ENCODE peak calls at places on chromosomes 1 and 21, in nine cellular contexts. S, Z, A, B, X, I, M, G and J are unnamed samples.

GRCh38 chr1:39098569-39099250 is 72.6 kb downstream of the NDUFS5 start:
- DNase-seq in B (peak), G (peak), A (peak), M (peak), X (peak), I (peak), Z (peak), S (no peak), J (peak)

GRCh38 chr1:93989601-93990000 is 80.4 kb upstream of the GCLM start:
- DNase-seq in G (no peak), A (no peak), S (no peak), X (no peak), I (no peak), B (no peak), Z (no peak), M (no peak), J (no peak)

GRCh38 chr1:30514137-30514654 is 209.2 kb downstream of the MATN1 start:
- DNase-seq in S (no peak), B (no peak), M (no peak), X (no peak), Z (no peak), A (no peak), I (no peak), G (no peak), J (no peak)

GRCh38 chr21:31526040-31526439 is 133.5 kb upstream of the SOD1 start:
- DNase-seq in A (no peak), Z (no peak), G (no peak), B (no peak), X (no peak), S (no peak), I (no peak), M (peak), J (no peak)

GRCh38 chr1:171266930-171267329 is 18.6 kb downstream of the FMO1 start:
- DNase-seq in B (no peak), I (no peak), X (no peak), G (no peak), A (no peak), S (no peak), Z (no peak), M (no peak), J (no peak)

GRCh38 chr1:115564201-115564600 is 77.6 kb upstream of the VANGL1 start:
- DNase-seq in B (no peak), M (no peak), I (no peak), S (no peak), G (no peak), A (no peak), Z (no peak), X (peak), J (no peak)

GRCh38 chr1:93750946-93751345 is 69.3 kb upstream of the BCAR3 start:
- DNase-seq in S (no peak), A (no peak), I (no peak), B (no peak), Z (no peak), X (no peak), M (no peak), G (no peak), J (peak)

GRCh38 chr1:110630770-110631663 is 24.9 kb upstream of the KCNA2 start:
- DNase-seq in Z (peak), S (peak), G (peak), A (peak), B (peak), I (peak), M (peak), X (peak), J (peak)

GRCh38 chr1:71638081-71638766 is 557.4 kb upstream of the ZRANB2 start:
- DNase-seq in G (peak), M (peak), A (no peak), S (no peak), I (no peak), B (no peak), Z (no peak), X (no peak), J (no peak)

GRCh38 chr1:221724931-221725605 is 16.8 kb downstream of the DUSP10 start:
- DNase-seq in M (peak), A (no peak), I (no peak), S (peak), B (no peak), X (no peak), G (peak), Z (no peak), J (no peak)

GRCh38 chr1:152869808-152870419 is 8.2 kb upstream of the SMCP start:
- DNase-seq in M (peak), G (peak), I (peak), S (peak), B (no peak), X (peak), A (peak), Z (peak), J (peak)

GRCh38 chr1:171142451-171143121 is 42.5 kb upstream of the FMO2 start:
- DNase-seq in B (no peak), G (peak), M (peak), S (no peak), Z (no peak), I (no peak), A (peak), X (no peak), J (no peak)

GRCh38 chr1:184143449-184143848 is 91.9 kb downstream of the TSEN15 start:
- DNase-seq in B (no peak), Z (no peak), X (peak), G (peak), S (no peak), M (no peak), A (no peak), I (no peak), J (no peak)

GRCh38 chr21:31730687-31731111 is 1.2 kb downstream of the SCAF4 start:
- DNase-seq in M (peak), Z (no peak), S (no peak), I (no peak), A (no peak), B (no peak), X (peak), G (no peak), J (no peak)

GRCh38 chr1:3541930-3542329 is 69.4 kb downstream of the MEGF6 start:
- DNase-seq in Z (no peak), A (no peak), X (no peak), G (no peak), I (no peak), M (no peak), B (no peak), S (no peak), J (no peak)

GRCh38 chr1:185293967-185294542 is 23.0 kb downstream of the IVNS1ABP start:
- DNase-seq in S (no peak), A (no peak), B (no peak), I (no peak), Z (no peak), G (no peak), M (no peak), X (no peak), J (no peak)

GRCh38 chr1:232548651-232549050 is 81.3 kb downstream of the SIPA1L2 start:
- DNase-seq in M (no peak), Z (no peak), I (no peak), S (no peak), X (no peak), G (no peak), B (no peak), A (no peak), J (no peak)

GRCh38 chr1:14598007-14598497 is 433 bp upstream of the KAZN start:
- DNase-seq in S (no peak), M (no peak), Z (no peak), A (no peak), I (peak), X (peak), B (no peak), G (no peak), J (no peak)

GRCh38 chr1:1680031-1680911 is 12.3 kb downstream of the SLC35E2B start:
- DNase-seq in B (no peak), A (no peak), X (no peak), G (no peak), M (no peak), S (peak), Z (no peak), I (no peak), J (no peak)

GRCh38 chr1:227234998-227235405 is 83.3 kb downstream of the CDC42BPA start:
- DNase-seq in G (peak), I (peak), X (peak), S (no peak), A (no peak), Z (no peak), B (no peak), M (peak), J (peak)
- TF ChIP-seq CTCF in G (peak), I (no peak), X (peak), S (peak), A (peak), Z (peak), B (peak), M (peak), J (peak)

GRCh38 chr1:244893836-244894235 is 29.5 kb upstream of the HNRNPU start:
- DNase-seq in X (no peak), G (no peak), A (no peak), S (no peak), M (no peak), B (no peak), Z (no peak), I (no peak), J (no peak)
- TF ChIP-seq CTCF in X (no peak), G (no peak), A (no peak), S (no peak), M (no peak), B (no peak), Z (no peak), I (no peak), J (no peak)

DNA sequence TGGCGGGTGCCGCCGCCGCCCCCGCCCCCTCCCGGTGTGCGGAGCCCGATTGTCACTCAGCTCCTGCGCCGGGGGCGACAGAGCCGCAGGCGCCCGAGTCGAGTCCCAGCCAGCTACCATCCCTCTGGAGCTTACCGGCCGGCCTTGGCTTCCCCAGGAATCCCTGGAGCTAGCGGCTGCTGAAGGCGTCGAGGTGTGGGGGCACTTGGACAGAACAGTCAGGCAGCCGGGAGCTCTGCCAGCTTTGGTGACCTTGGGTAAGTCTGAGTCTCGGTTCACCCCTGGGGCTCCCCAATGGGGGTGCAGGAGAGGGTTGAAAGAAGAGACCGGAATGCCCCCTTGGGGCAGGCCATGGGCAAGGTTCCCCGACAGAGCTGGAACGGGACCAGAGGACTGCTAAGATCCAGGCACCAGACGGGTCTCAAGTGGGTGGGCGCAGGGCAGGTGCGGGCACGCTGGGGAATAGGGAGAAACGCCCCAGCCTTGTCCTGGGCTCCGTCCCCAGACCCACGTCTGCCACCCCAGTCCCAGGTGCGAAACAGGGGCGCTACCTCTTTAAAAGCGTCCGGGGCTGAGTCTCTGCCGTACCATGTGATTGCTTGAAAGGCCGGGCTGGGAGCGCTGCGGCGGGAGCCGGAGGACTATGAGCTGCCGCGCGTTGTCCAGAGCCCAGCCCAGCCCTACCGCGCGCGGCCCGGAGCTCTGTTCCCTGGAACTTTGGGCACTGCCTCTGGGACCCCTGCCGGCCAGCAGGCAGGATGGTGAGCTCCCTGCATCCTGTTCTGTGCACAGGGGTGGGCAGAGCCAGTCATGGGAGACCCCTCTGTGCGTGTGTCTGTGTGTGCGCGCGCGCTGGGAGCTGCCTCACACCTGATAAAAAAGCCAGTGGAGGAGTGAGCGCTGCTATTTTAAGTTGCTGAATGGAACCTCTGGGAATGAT is at the start of gene ADORA1:
- DNase-seq in Z (no peak), A (peak), S (peak), G (peak), M (peak), I (no peak), X (peak), B (no peak), J (no peak)
- TF ChIP-seq CTCF in Z (no peak), A (no peak), S (peak), G (peak), M (no peak), I (no peak), X (peak), B (no peak), J (no peak)

DNA sequence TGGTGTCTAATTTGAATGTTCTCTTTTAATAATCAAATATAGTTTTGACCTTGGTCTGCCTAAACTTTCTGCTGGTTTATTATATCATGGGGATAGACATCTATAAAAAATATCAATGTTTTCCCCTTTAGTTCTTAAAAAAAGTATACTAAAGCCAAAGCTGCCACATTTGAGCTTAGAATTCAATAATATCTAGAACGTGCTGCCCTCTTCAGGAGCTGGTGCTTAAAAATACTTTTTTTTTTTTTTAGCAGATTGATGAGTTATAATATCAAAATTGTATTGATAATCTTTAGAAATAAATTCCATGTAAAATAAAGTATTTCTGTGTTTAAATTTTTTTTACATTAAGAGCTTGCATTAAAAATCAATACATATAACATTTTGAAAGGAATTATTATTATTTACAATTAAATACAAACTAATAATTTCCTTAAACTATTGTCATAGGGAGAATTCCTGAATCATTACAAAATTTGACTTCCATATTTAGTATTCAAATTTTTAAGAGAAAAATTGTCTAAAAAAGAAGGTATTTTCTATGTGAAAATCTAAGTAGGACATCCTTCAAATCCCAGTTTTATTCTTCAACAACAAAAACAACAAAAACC is 40.1 kb upstream of the ADGRL2 start:
- DNase-seq in A (no peak), Z (no peak), M (peak), B (no peak), S (no peak), G (peak), X (peak), I (no peak), J (no peak)
- TF ChIP-seq CTCF in A (no peak), Z (no peak), M (peak), B (peak), S (peak), G (peak), X (peak), I (no peak), J (peak)

GRCh38 chr1:29200905-29201594 is 19.4 kb upstream of the SRSF4 start:
- DNase-seq in G (no peak), B (no peak), S (no peak), Z (no peak), I (no peak), X (no peak), A (no peak), M (no peak), J (no peak)

GRCh38 chr1:29195875-29196274 is 14.2 kb upstream of the SRSF4 start:
- DNase-seq in B (no peak), S (no peak), I (no peak), X (no peak), M (peak), Z (no peak), G (no peak), A (no peak), J (no peak)

GRCh38 chr1:29197993-29198392 is 16.3 kb upstream of the SRSF4 start:
- DNase-seq in M (no peak), Z (no peak), B (no peak), I (no peak), G (no peak), X (no peak), A (no peak), S (no peak), J (no peak)

GRCh38 chr1:29196863-29197589 is 15.3 kb upstream of the SRSF4 start:
- DNase-seq in I (no peak), Z (no peak), A (no peak), X (no peak), G (peak), B (no peak), S (no peak), M (peak), J (no peak)

GRCh38 chr1:29197590-29197924 is 15.9 kb upstream of the SRSF4 start:
- DNase-seq in I (peak), A (peak), B (no peak), X (peak), M (peak), S (no peak), Z (peak), G (peak), J (peak)
- TF ChIP-seq CTCF in I (no peak), A (peak), B (peak), X (peak), M (peak), S (peak), Z (peak), G (peak), J (peak)

GRCh38 chr1:21574464-21575151 is 65.4 kb downstream of the ALPL start:
- DNase-seq in S (peak), X (peak), A (no peak), B (no peak), Z (no peak), G (no peak), M (peak), I (no peak), J (no peak)
- TF ChIP-seq CTCF in S (no peak), X (no peak), A (no peak), B (no peak), Z (no peak), G (peak), M (no peak), I (no peak), J (no peak)